ENCODE peak calls at places on chromosomes 12 and 14, in ten cellular contexts. One of them, this sample, is unnamed.

GRCh38 chr12:34400986-34401658 is 378.8 kb downstream of the ALG10 start:
- DNase-seq in fibroblast of mammary gland: no peak
- DNase-seq in HFF-Myc: no peak
- DNase-seq in fibroblast of lung: no peak
- DNase-seq in astrocyte of the spinal cord: no peak
- DNase-seq in AG09309: no peak
- DNase-seq in GM23338: no peak
- DNase-seq in A673: no peak
- DNase-seq in cardiac muscle cell: no peak
- DNase-seq in CD8-positive, alpha-beta T cell: no peak
- DNase-seq in this sample: no peak

GRCh38 chr12:13347241-13348043 is 150.9 kb downstream of the EMP1 start:
- DNase-seq in A673: peak; percentile 11
- DNase-seq in GM23338: no peak
- DNase-seq in fibroblast of mammary gland: peak; percentile 99
- DNase-seq in AG09309: peak; percentile 51
- DNase-seq in fibroblast of lung: peak; percentile 79
- DNase-seq in CD8-positive, alpha-beta T cell: no peak
- DNase-seq in astrocyte of the spinal cord: peak; percentile 71
- DNase-seq in cardiac muscle cell: peak; percentile 45
- DNase-seq in HFF-Myc: peak; percentile 76
- DNase-seq in this sample: peak; percentile 91

GRCh38 chr12:128976120-128976519 is 122.8 kb downstream of the GLT1D1 start:
- DNase-seq in fibroblast of mammary gland: no peak
- DNase-seq in A673: peak; percentile 13
- DNase-seq in astrocyte of the spinal cord: no peak
- DNase-seq in fibroblast of lung: no peak
- DNase-seq in GM23338: peak; percentile 79
- DNase-seq in cardiac muscle cell: no peak
- DNase-seq in CD8-positive, alpha-beta T cell: no peak
- DNase-seq in AG09309: no peak
- DNase-seq in HFF-Myc: no peak
- DNase-seq in this sample: no peak

GRCh38 chr14:92040431-92041040 is 677 bp upstream of the TRIP11 start:
- DNase-seq in astrocyte of the spinal cord: peak; percentile 35
- DNase-seq in cardiac muscle cell: peak; percentile 32
- DNase-seq in CD8-positive, alpha-beta T cell: no peak
- DNase-seq in A673: peak; percentile 33
- DNase-seq in fibroblast of mammary gland: peak; percentile 66
- DNase-seq in GM23338: peak; percentile 21
- DNase-seq in HFF-Myc: no peak
- DNase-seq in fibroblast of lung: peak; percentile 59
- DNase-seq in AG09309: no peak
- DNase-seq in this sample: peak; percentile 29

GRCh38 chr12:104680506-104680905 is 223.8 kb downstream of the CHST11 start:
- DNase-seq in AG09309: no peak
- DNase-seq in astrocyte of the spinal cord: no peak
- DNase-seq in fibroblast of mammary gland: no peak
- DNase-seq in CD8-positive, alpha-beta T cell: no peak
- DNase-seq in cardiac muscle cell: no peak
- DNase-seq in fibroblast of lung: no peak
- DNase-seq in HFF-Myc: no peak
- DNase-seq in GM23338: no peak
- DNase-seq in A673: no peak
- DNase-seq in this sample: no peak

GRCh38 chr12:86770871-86771270 is 514.7 kb upstream of the MGAT4C start:
- DNase-seq in GM23338: no peak
- DNase-seq in fibroblast of mammary gland: no peak
- DNase-seq in AG09309: no peak
- DNase-seq in HFF-Myc: no peak
- DNase-seq in A673: no peak
- DNase-seq in cardiac muscle cell: no peak
- DNase-seq in astrocyte of the spinal cord: no peak
- DNase-seq in CD8-positive, alpha-beta T cell: no peak
- DNase-seq in fibroblast of lung: no peak
- DNase-seq in this sample: no peak

GRCh38 chr14:24889843-24890242 is 160.1 kb downstream of the STXBP6 start:
- DNase-seq in cardiac muscle cell: no peak
- DNase-seq in A673: no peak
- DNase-seq in astrocyte of the spinal cord: no peak
- DNase-seq in CD8-positive, alpha-beta T cell: no peak
- DNase-seq in fibroblast of lung: peak; percentile 76
- DNase-seq in HFF-Myc: no peak
- DNase-seq in GM23338: no peak
- DNase-seq in fibroblast of mammary gland: no peak
- DNase-seq in AG09309: no peak
- DNase-seq in this sample: no peak

GRCh38 chr14:63705561-63706070 is 22.2 kb downstream of the SGPP1 start:
- DNase-seq in GM23338: no peak
- DNase-seq in cardiac muscle cell: no peak
- DNase-seq in AG09309: no peak
- DNase-seq in HFF-Myc: no peak
- DNase-seq in CD8-positive, alpha-beta T cell: no peak
- DNase-seq in A673: no peak
- DNase-seq in astrocyte of the spinal cord: no peak
- DNase-seq in fibroblast of lung: no peak
- DNase-seq in fibroblast of mammary gland: no peak
- DNase-seq in this sample: no peak

GRCh38 chr14:51834218-51834617 is 26.2 kb upstream of the GNG2 start:
- DNase-seq in astrocyte of the spinal cord: no peak
- DNase-seq in cardiac muscle cell: no peak
- DNase-seq in fibroblast of lung: no peak
- DNase-seq in HFF-Myc: no peak
- DNase-seq in GM23338: no peak
- DNase-seq in fibroblast of mammary gland: no peak
- DNase-seq in CD8-positive, alpha-beta T cell: no peak
- DNase-seq in A673: no peak
- DNase-seq in AG09309: no peak
- DNase-seq in this sample: no peak

GRCh38 chr12:40107803-40108620 is 2.1 kb upstream of the SLC2A13 start:
- DNase-seq in fibroblast of mammary gland: no peak
- DNase-seq in fibroblast of lung: no peak
- DNase-seq in HFF-Myc: no peak
- DNase-seq in A673: no peak
- DNase-seq in CD8-positive, alpha-beta T cell: no peak
- DNase-seq in AG09309: no peak
- DNase-seq in astrocyte of the spinal cord: no peak
- DNase-seq in GM23338: no peak
- DNase-seq in cardiac muscle cell: peak; percentile 27
- DNase-seq in this sample: no peak

GRCh38 chr12:40107098-40107802 is 1.4 kb upstream of the SLC2A13 start:
- DNase-seq in GM23338: peak; percentile 96
- DNase-seq in CD8-positive, alpha-beta T cell: peak; percentile 85
- DNase-seq in HFF-Myc: peak; percentile 48
- DNase-seq in astrocyte of the spinal cord: peak; percentile 83
- DNase-seq in AG09309: peak; percentile 32
- DNase-seq in fibroblast of lung: peak; percentile 58
- DNase-seq in cardiac muscle cell: peak; percentile 89
- DNase-seq in fibroblast of mammary gland: peak; percentile 75
- DNase-seq in A673: peak; percentile 87
- DNase-seq in this sample: peak; percentile 87

GRCh38 chr12:40106202-40106533 is 287 bp upstream of the SLC2A13 start:
- DNase-seq in fibroblast of mammary gland: no peak
- DNase-seq in AG09309: no peak
- DNase-seq in A673: no peak
- DNase-seq in cardiac muscle cell: peak; percentile 9
- DNase-seq in GM23338: no peak
- DNase-seq in fibroblast of lung: no peak
- DNase-seq in CD8-positive, alpha-beta T cell: no peak
- DNase-seq in HFF-Myc: no peak
- DNase-seq in astrocyte of the spinal cord: no peak
- DNase-seq in this sample: no peak

GRCh38 chr12:40105515-40106201 is at the start of gene SLC2A13:
- DNase-seq in fibroblast of lung: peak; percentile 63
- DNase-seq in A673: peak; percentile 81
- DNase-seq in HFF-Myc: no peak
- DNase-seq in cardiac muscle cell: peak; percentile 79
- DNase-seq in astrocyte of the spinal cord: peak; percentile 61
- DNase-seq in CD8-positive, alpha-beta T cell: peak; percentile 72
- DNase-seq in AG09309: peak; percentile 4
- DNase-seq in GM23338: peak; percentile 82
- DNase-seq in fibroblast of mammary gland: peak; percentile 53
- DNase-seq in this sample: peak; percentile 78

GRCh38 chr12:40106655-40107054 is 774 bp upstream of the SLC2A13 start:
- DNase-seq in AG09309: no peak
- DNase-seq in HFF-Myc: no peak
- DNase-seq in GM23338: peak; percentile 23
- DNase-seq in astrocyte of the spinal cord: no peak
- DNase-seq in fibroblast of mammary gland: no peak
- DNase-seq in CD8-positive, alpha-beta T cell: no peak
- DNase-seq in cardiac muscle cell: no peak
- DNase-seq in A673: no peak
- DNase-seq in fibroblast of lung: no peak
- DNase-seq in this sample: no peak
- H3K4me3 ChIP-seq in AG09309: no peak overlapping the region
- H3K4me3 ChIP-seq in HFF-Myc: no peak overlapping the region
- H3K4me3 ChIP-seq in GM23338: peak overlapping the region; percentile 74
- H3K4me3 ChIP-seq in astrocyte of the spinal cord: no peak overlapping the region
- H3K4me3 ChIP-seq in fibroblast of mammary gland: peak overlapping the region; percentile 47
- H3K4me3 ChIP-seq in CD8-positive, alpha-beta T cell: peak overlapping the region; percentile 54
- H3K4me3 ChIP-seq in cardiac muscle cell: no peak overlapping the region
- H3K4me3 ChIP-seq in A673: no peak overlapping the region
- H3K4me3 ChIP-seq in fibroblast of lung: peak overlapping the region; percentile 53
- H3K4me3 ChIP-seq in this sample: no peak overlapping the region

GRCh38 chr12:53465679-53466078 is 13.8 kb downstream of the PCBP2 start:
- DNase-seq in fibroblast of lung: no peak
- DNase-seq in GM23338: no peak
- DNase-seq in HFF-Myc: no peak
- DNase-seq in astrocyte of the spinal cord: no peak
- DNase-seq in fibroblast of mammary gland: no peak
- DNase-seq in AG09309: no peak
- DNase-seq in cardiac muscle cell: no peak
- DNase-seq in A673: no peak
- DNase-seq in CD8-positive, alpha-beta T cell: no peak
- DNase-seq in this sample: no peak
- TF ChIP-seq CTCF in fibroblast of lung: peak; percentile 9
- TF ChIP-seq CTCF in GM23338: no peak
- TF ChIP-seq CTCF in HFF-Myc: no peak
- TF ChIP-seq CTCF in astrocyte of the spinal cord: no peak
- TF ChIP-seq CTCF in fibroblast of mammary gland: no peak
- TF ChIP-seq CTCF in AG09309: peak; percentile 10
- TF ChIP-seq CTCF in cardiac muscle cell: peak; percentile 9
- TF ChIP-seq CTCF in A673: no peak
- TF ChIP-seq CTCF in CD8-positive, alpha-beta T cell: no peak
- TF ChIP-seq CTCF in this sample: no peak

GRCh38 chr12:98893601-98894411 is 248.7 kb downstream of the APAF1 start:
- DNase-seq in A673: peak; percentile 18
- DNase-seq in cardiac muscle cell: no peak
- DNase-seq in CD8-positive, alpha-beta T cell: no peak
- DNase-seq in HFF-Myc: no peak
- DNase-seq in AG09309: no peak
- DNase-seq in astrocyte of the spinal cord: peak; percentile 25
- DNase-seq in fibroblast of lung: no peak
- DNase-seq in fibroblast of mammary gland: no peak
- DNase-seq in GM23338: peak; percentile 55
- DNase-seq in this sample: no peak
- H3K4me3 ChIP-seq in A673: peak overlapping the region; percentile 38
- H3K4me3 ChIP-seq in cardiac muscle cell: peak overlapping the region; percentile 40
- H3K4me3 ChIP-seq in CD8-positive, alpha-beta T cell: no peak overlapping the region
- H3K4me3 ChIP-seq in HFF-Myc: no peak overlapping the region
- H3K4me3 ChIP-seq in AG09309: no peak overlapping the region
- H3K4me3 ChIP-seq in astrocyte of the spinal cord: peak overlapping the region; percentile 25
- H3K4me3 ChIP-seq in fibroblast of lung: no peak overlapping the region
- H3K4me3 ChIP-seq in fibroblast of mammary gland: no peak overlapping the region
- H3K4me3 ChIP-seq in GM23338: peak overlapping the region; percentile 68
- H3K4me3 ChIP-seq in this sample: no peak overlapping the region

DNA sequence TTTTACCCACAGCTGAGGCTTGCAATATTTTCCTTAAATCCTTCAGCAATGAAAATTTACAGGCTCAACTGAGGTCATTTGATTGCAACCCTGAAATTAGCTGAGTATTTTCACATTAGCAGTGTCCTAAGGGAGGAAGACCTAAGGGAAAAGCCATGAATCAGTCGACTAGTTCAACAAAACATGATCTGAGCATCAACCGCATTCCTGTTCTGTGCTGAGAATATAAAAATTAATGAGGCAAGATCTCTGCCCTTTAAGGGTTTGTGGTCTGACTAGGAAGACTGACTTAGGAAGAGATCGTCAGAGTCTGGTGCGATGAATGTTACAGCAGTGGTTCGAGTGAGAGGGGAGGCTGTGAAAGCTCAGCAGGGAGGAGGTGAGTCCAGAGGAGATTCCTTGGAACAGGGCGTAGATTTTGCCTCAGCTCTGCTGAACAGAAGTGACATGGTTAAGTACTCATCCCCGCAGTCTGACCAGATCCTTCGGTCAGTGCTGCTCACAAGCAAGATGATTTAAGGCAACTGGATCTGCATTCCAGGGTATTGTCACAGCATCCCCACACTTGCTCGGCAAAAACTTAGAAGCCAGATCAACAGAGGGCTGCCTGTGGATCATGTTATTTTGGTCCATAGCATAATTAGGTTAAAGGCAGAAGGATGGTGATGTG is 49.6 kb downstream of the BMAL2 start:
- DNase-seq in A673: no peak
- DNase-seq in astrocyte of the spinal cord: peak; percentile 35
- DNase-seq in fibroblast of mammary gland: peak; percentile 95
- DNase-seq in fibroblast of lung: peak; percentile 9
- DNase-seq in AG09309: peak; percentile 93
- DNase-seq in CD8-positive, alpha-beta T cell: no peak
- DNase-seq in GM23338: no peak
- DNase-seq in cardiac muscle cell: no peak
- DNase-seq in HFF-Myc: no peak
- DNase-seq in this sample: no peak
- TF ChIP-seq CTCF in A673: no peak
- TF ChIP-seq CTCF in astrocyte of the spinal cord: no peak
- TF ChIP-seq CTCF in fibroblast of mammary gland: no peak
- TF ChIP-seq CTCF in fibroblast of lung: no peak
- TF ChIP-seq CTCF in AG09309: no peak
- TF ChIP-seq CTCF in CD8-positive, alpha-beta T cell: no peak
- TF ChIP-seq CTCF in GM23338: no peak
- TF ChIP-seq CTCF in cardiac muscle cell: no peak
- TF ChIP-seq CTCF in HFF-Myc: no peak
- TF ChIP-seq CTCF in this sample: no peak

DNA sequence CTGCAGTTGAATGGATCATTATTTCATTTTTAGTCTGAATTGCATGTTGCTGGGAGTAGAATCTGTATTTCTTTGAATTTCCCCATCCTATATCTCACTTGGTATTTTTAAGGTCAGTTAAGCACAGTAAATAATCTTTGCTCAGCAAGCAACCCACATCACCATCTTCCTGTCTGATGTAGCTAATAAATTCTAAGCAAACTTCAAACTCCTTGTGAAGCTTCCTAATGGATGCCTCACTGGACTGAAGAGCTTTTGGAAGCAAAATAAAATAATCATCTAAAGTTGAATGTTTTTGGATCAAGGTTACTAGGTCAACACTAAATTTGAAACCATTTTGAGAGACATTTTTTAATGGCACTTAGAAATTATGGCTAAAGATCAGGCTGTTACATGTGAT is 163.9 kb downstream of the MSRB3 start:
- DNase-seq in A673: no peak
- DNase-seq in cardiac muscle cell: no peak
- DNase-seq in AG09309: no peak
- DNase-seq in CD8-positive, alpha-beta T cell: no peak
- DNase-seq in astrocyte of the spinal cord: no peak
- DNase-seq in fibroblast of lung: no peak
- DNase-seq in HFF-Myc: no peak
- DNase-seq in GM23338: no peak
- DNase-seq in fibroblast of mammary gland: no peak
- DNase-seq in this sample: no peak
- H3K4me3 ChIP-seq in A673: no peak overlapping the region
- H3K4me3 ChIP-seq in cardiac muscle cell: no peak overlapping the region
- H3K4me3 ChIP-seq in AG09309: no peak overlapping the region
- H3K4me3 ChIP-seq in CD8-positive, alpha-beta T cell: no peak overlapping the region
- H3K4me3 ChIP-seq in astrocyte of the spinal cord: no peak overlapping the region
- H3K4me3 ChIP-seq in fibroblast of lung: no peak overlapping the region
- H3K4me3 ChIP-seq in HFF-Myc: no peak overlapping the region
- H3K4me3 ChIP-seq in GM23338: no peak overlapping the region
- H3K4me3 ChIP-seq in fibroblast of mammary gland: no peak overlapping the region
- H3K4me3 ChIP-seq in this sample: no peak overlapping the region

This sample was measured in cardiac fibroblast.